ENCODE peak calls at places on chromosome 18, in eight cellular contexts. T is NCI-H82, D is ELF-1, M is HCEC 1CT, V is EL, O is T-helper 9 cell, H is hepatic stellate cell, R is RPMI8226. U is an unnamed sample.
A peak's percentile ranks its signal among the peaks of the same experiment; 100 is the strongest.

GRCh38 chr18:43846302-43846701 is 569.0 kb upstream of the SYT4 start:
- DNase-seq in T (peak; percentile 19), D (peak; percentile 27), M (no peak), V (no peak), O (no peak), H (no peak), R (no peak), U (no peak)

GRCh38 chr18:74906189-74906588 is 302.8 kb downstream of the PTGR3 start:
- DNase-seq in T (no peak), D (no peak), M (peak; percentile 50), V (no peak), O (no peak), H (no peak), R (no peak), U (peak; percentile 11)

GRCh38 chr18:961644-962355 is 57.1 kb downstream of the ADCYAP1 start:
- DNase-seq in T (peak; percentile 35), D (peak; percentile 73), M (peak; percentile 18), V (peak; percentile 30), O (peak; percentile 23), H (peak; percentile 17), R (peak; percentile 62), U (peak; percentile 52)

GRCh38 chr18:5456577-5457466 is 87.0 kb downstream of the EPB41L3 start:
- DNase-seq in T (peak; percentile 96), D (peak; percentile 51), M (no peak), V (no peak), O (no peak), H (no peak), R (no peak), U (peak; percentile 63)

GRCh38 chr18:68417166-68417776 is 297.6 kb downstream of the TMX3 start:
- DNase-seq in T (no peak), D (no peak), M (peak; percentile 39), V (peak; percentile 17), O (no peak), H (no peak), R (no peak), U (no peak)

GRCh38 chr18:3117493-3118192 is 102.1 kb downstream of the MYOM1 start:
- DNase-seq in T (no peak), D (no peak), M (no peak), V (no peak), O (no peak), H (no peak), R (no peak), U (no peak)

GRCh38 chr18:24814521-24814920 is 354.1 kb downstream of the HRH4 start:
- DNase-seq in T (no peak), D (no peak), M (no peak), V (no peak), O (no peak), H (no peak), R (no peak), U (no peak)

GRCh38 chr18:28728891-28729290 is 552.0 kb upstream of the CDH2 start:
- DNase-seq in T (no peak), D (no peak), M (peak; percentile 45), V (peak; percentile 51), O (no peak), H (no peak), R (no peak), U (peak; percentile 58)

GRCh38 chr18:8517276-8517675 is 92.0 kb upstream of the RAB12 start:
- DNase-seq in T (no peak), D (no peak), M (no peak), V (no peak), O (no peak), H (no peak), R (no peak), U (no peak)

GRCh38 chr18:23580677-23581367 is 5.5 kb downstream of the NPC1 start:
- DNase-seq in T (no peak), D (peak; percentile 54), M (peak; percentile 92), V (peak; percentile 90), O (no peak), H (peak; percentile 84), R (no peak), U (peak; percentile 93)

GRCh38 chr18:3451166-3451988 is 1.4 kb downstream of the TGIF1 start:
- DNase-seq in T (peak; percentile 90), D (peak; percentile 92), M (peak; percentile 85), V (peak; percentile 93), O (peak; percentile 78), H (peak; percentile 91), R (peak; percentile 85), U (peak; percentile 86)

GRCh38 chr18:48540329-48541025 is 1.6 kb downstream of the CTIF start:
- DNase-seq in T (peak; percentile 77), D (peak; percentile 72), M (peak; percentile 50), V (peak; percentile 73), O (peak; percentile 32), H (peak; percentile 69), R (peak; percentile 79), U (peak; percentile 47)

GRCh38 chr18:75031717-75032317 is 177.1 kb downstream of the PTGR3 start:
- DNase-seq in T (no peak), D (no peak), M (no peak), V (no peak), O (no peak), H (no peak), R (no peak), U (no peak)

GRCh38 chr18:22143347-22144340 is 25.7 kb upstream of the GATA6 start:
- DNase-seq in T (no peak), D (no peak), M (no peak), V (no peak), O (no peak), H (no peak), R (no peak), U (no peak)

GRCh38 chr18:55280515-55280914 is 307.5 kb downstream of the TCF4 start:
- DNase-seq in T (peak; percentile 7), D (no peak), M (no peak), V (no peak), O (no peak), H (no peak), R (peak; percentile 77), U (peak; percentile 23)

GRCh38 chr18:5693637-5694175 is 149.9 kb upstream of the EPB41L3 start:
- DNase-seq in T (no peak), D (no peak), M (no peak), V (no peak), O (no peak), H (no peak), R (no peak), U (peak; percentile 1)

GRCh38 chr18:45370190-45371010 is 244.9 kb upstream of the SLC14A2 start:
- DNase-seq in T (no peak), D (peak; percentile 23), M (no peak), V (no peak), O (no peak), H (no peak), R (no peak), U (peak; percentile 18)

GRCh38 chr18:50190926-50191325 is 4.0 kb downstream of the MYO5B start:
- DNase-seq in T (no peak), D (no peak), M (no peak), V (no peak), O (no peak), H (no peak), R (no peak), U (peak; percentile 6)

GRCh38 chr18:36298113-36298701 is 694 bp downstream of the FHOD3 start:
- DNase-seq in T (peak; percentile 51), D (peak; percentile 36), M (no peak), V (peak; percentile 26), O (no peak), H (no peak), R (no peak), U (no peak)

GRCh38 chr18:63686871-63687270 is 15.9 kb upstream of the SERPINB11 start:
- DNase-seq in T (no peak), D (no peak), M (no peak), V (no peak), O (no peak), H (no peak), R (no peak), U (no peak)

GRCh38 chr18:10195529-10195928 is 258.9 kb upstream of the APCDD1 start:
- DNase-seq in T (no peak), D (no peak), M (no peak), V (no peak), O (no peak), H (no peak), R (no peak), U (no peak)

GRCh38 chr18:5891361-5892215 is 3.7 kb downstream of the TMEM200C start:
- DNase-seq in T (no peak), D (peak; percentile 25), M (no peak), V (no peak), O (no peak), H (no peak), R (no peak), U (no peak)

GRCh38 chr18:55380574-55380973 is 207.4 kb downstream of the TCF4 start:
- DNase-seq in T (no peak), D (no peak), M (no peak), V (peak; percentile 53), O (no peak), H (no peak), R (no peak), U (peak; percentile 4)

GRCh38 chr18:22691988-22692710 is 241.0 kb upstream of the RBBP8 start:
- DNase-seq in T (no peak), D (no peak), M (peak; percentile 95), V (peak; percentile 88), O (no peak), H (peak; percentile 38), R (no peak), U (peak; percentile 98)